ENCODE peak calls at places on chromosomes 5 and 9, in six cellular contexts. F, S, O, Y, C and J are unnamed samples.
A peak's percentile ranks its signal among the peaks of the same experiment; 100 is the strongest.

GRCh38 chr5:32339198-32339597 is 26.5 kb upstream of the MTMR12 start:
- DNase-seq in F (no peak), S (no peak), O (no peak), Y (no peak), C (no peak), J (no peak)

GRCh38 chr5:157603333-157604190 is 28.0 kb upstream of the ADAM19 start:
- DNase-seq in F (peak; percentile 35), S (no peak), O (no peak), Y (no peak), C (peak; percentile 74), J (no peak)

GRCh38 chr5:53422539-53422938 is 57.9 kb upstream of the FST start:
- DNase-seq in F (no peak), S (no peak), O (no peak), Y (no peak), C (no peak), J (no peak)

GRCh38 chr9:134190232-134191121 is 26.1 kb upstream of the RNU6ATAC start:
- DNase-seq in F (no peak), S (no peak), O (no peak), Y (peak; percentile 9), C (no peak), J (no peak)

GRCh38 chr5:35816881-35817521 is 39.7 kb upstream of the IL7R start:
- DNase-seq in F (peak; percentile 54), S (no peak), O (no peak), Y (no peak), C (peak; percentile 60), J (no peak)

GRCh38 chr9:137745541-137745991 is 126.8 kb downstream of the EHMT1 start:
- DNase-seq in F (no peak), S (no peak), O (no peak), Y (no peak), C (no peak), J (no peak)

GRCh38 chr5:168946363-168946762 is 354.6 kb downstream of the SLIT3 start:
- DNase-seq in F (no peak), S (no peak), O (no peak), Y (no peak), C (no peak), J (peak; percentile 75)

GRCh38 chr9:96150324-96151023 is 151.5 kb downstream of the HSD17B3 start:
- DNase-seq in F (peak; percentile 49), S (no peak), O (no peak), Y (no peak), C (peak; percentile 26), J (no peak)

GRCh38 chr5:67100301-67100700 is 96.3 kb downstream of the CD180 start:
- DNase-seq in F (no peak), S (no peak), O (no peak), Y (no peak), C (no peak), J (no peak)

GRCh38 chr9:89477811-89478583 is 19.9 kb downstream of the SEMA4D start:
- DNase-seq in F (peak; percentile 31), S (peak; percentile 14), O (no peak), Y (no peak), C (peak; percentile 67), J (no peak)

GRCh38 chr9:121133104-121133816 is 58.5 kb downstream of the CNTRL start:
- DNase-seq in F (peak; percentile 23), S (no peak), O (no peak), Y (no peak), C (peak; percentile 78), J (no peak)

GRCh38 chr9:114503009-114503408 is 2.3 kb downstream of the WHRN start:
- DNase-seq in F (peak; percentile 44), S (no peak), O (no peak), Y (no peak), C (no peak), J (no peak)

GRCh38 chr5:53407373-53407772 is 73.1 kb upstream of the FST start:
- DNase-seq in F (no peak), S (no peak), O (no peak), Y (no peak), C (no peak), J (no peak)

GRCh38 chr9:128913048-128913900 is 7.5 kb upstream of the PHYHD1 start:
- DNase-seq in F (no peak), S (no peak), O (no peak), Y (no peak), C (no peak), J (no peak)

GRCh38 chr9:77977210-77977611 is 54.4 kb downstream of the GNAQ start:
- DNase-seq in F (peak; percentile 69), S (peak; percentile 63), O (peak; percentile 78), Y (peak; percentile 74), C (peak; percentile 37), J (peak; percentile 63)
- H3K4me3 ChIP-seq in F (no peak overlapping the region), S (no peak overlapping the region), O (no peak overlapping the region), Y (no peak overlapping the region), C (peak overlapping the region; percentile 21), J (no peak overlapping the region)

GRCh38 chr9:130943226-130943625 is 4.2 kb upstream of the FIBCD1 start:
- DNase-seq in F (no peak), S (no peak), O (no peak), Y (no peak), C (no peak), J (no peak)

GRCh38 chr9:130942084-130942483 is 3.0 kb upstream of the FIBCD1 start:
- DNase-seq in F (no peak), S (no peak), O (no peak), Y (no peak), C (no peak), J (no peak)

GRCh38 chr9:130940693-130941576 is 1.9 kb upstream of the FIBCD1 start:
- DNase-seq in F (peak; percentile 89), S (peak; percentile 68), O (peak; percentile 65), Y (peak; percentile 51), C (peak; percentile 50), J (peak; percentile 74)

GRCh38 chr9:130943780-130944179 is 4.7 kb upstream of the FIBCD1 start:
- DNase-seq in F (no peak), S (no peak), O (no peak), Y (no peak), C (no peak), J (peak; percentile 32)

GRCh38 chr9:130942679-130943078 is 3.6 kb upstream of the FIBCD1 start:
- DNase-seq in F (no peak), S (no peak), O (no peak), Y (no peak), C (no peak), J (no peak)
- H3K27me3 ChIP-seq in F (peaks cover 11% of the 10 kb centered on the region), S (peaks cover 51% of the 10 kb centered on the region), O (peaks cover 18% of the 10 kb centered on the region), Y (peaks cover 7% of the 10 kb centered on the region), C (peaks cover 21% of the 10 kb centered on the region), J (peaks cover 52% of the 10 kb centered on the region)

GRCh38 chr9:33162721-33163311 is 4.3 kb downstream of the B4GALT1 start:
- DNase-seq in F (peak; percentile 52), S (peak; percentile 80), O (peak; percentile 90), Y (peak; percentile 81), C (no peak), J (no peak)
- H3K4me3 ChIP-seq in F (no peak overlapping the region), S (no peak overlapping the region), O (no peak overlapping the region), Y (peak overlapping the region; percentile 92), C (no peak overlapping the region), J (no peak overlapping the region)

GRCh38 chr5:135042595-135042994 is 8.6 kb upstream of the PITX1 start:
- DNase-seq in F (no peak), S (no peak), O (no peak), Y (no peak), C (no peak), J (no peak)

GRCh38 chr5:135041145-135041587 is 7.1 kb upstream of the PITX1 start:
- DNase-seq in F (no peak), S (no peak), O (no peak), Y (no peak), C (no peak), J (no peak)

GRCh38 chr5:135039526-135040296 is 5.7 kb upstream of the PITX1 start:
- DNase-seq in F (no peak), S (no peak), O (no peak), Y (no peak), C (no peak), J (no peak)

GRCh38 chr5:135040331-135041144 is 6.5 kb upstream of the PITX1 start:
- DNase-seq in F (no peak), S (no peak), O (no peak), Y (no peak), C (no peak), J (no peak)

DNA sequence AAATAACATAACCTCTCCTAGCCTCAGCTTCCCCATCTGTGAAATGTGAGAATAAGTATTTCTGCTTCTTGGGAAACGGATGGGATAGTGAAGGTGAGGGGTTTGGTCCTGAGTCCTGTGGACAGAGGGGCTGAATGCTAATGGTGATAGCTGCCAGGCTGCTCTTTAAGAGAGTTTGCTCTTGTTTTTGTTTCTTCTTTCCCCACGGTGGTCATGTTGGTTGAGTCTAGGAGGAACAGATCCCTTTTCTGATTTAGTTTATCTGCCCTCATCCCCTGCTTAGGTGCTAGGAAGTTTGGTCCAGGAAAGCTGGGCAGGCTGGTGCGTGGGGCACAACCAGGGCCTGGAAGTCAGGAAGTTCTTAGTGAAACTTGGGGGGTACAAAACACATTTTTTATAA is 7.7 kb upstream of the PITX1 start:
- DNase-seq in F (no peak), S (no peak), O (no peak), Y (no peak), C (no peak), J (no peak)
- H3K27me3 ChIP-seq in F (peaks cover 33% of the 10 kb centered on the region), S (peaks cover 96% of the 10 kb centered on the region), O (peaks cover 47% of the 10 kb centered on the region), Y (no peaks in the 10 kb centered on the region), C (peaks cover 17% of the 10 kb centered on the region), J (peaks cover 17% of the 10 kb centered on the region)